ENCODE peak calls at places on chromosomes 13 and 19, in five cellular contexts. I, M, U, G and F are unnamed samples.

GRCh38 chr19:27740396-27740795 is 1472.6 kb downstream of the UQCRFS1 start:
- DNase-seq in G (no peak), U (no peak), I (no peak), M (no peak), F (no peak)

GRCh38 chr13:113768018-113768905 is 9.2 kb downstream of the TMEM255B start:
- DNase-seq in G (no peak), U (no peak), M (no peak), I (no peak), F (no peak)

GRCh38 chr13:51815848-51816247 is 11.9 kb upstream of the DHRS12 start:
- DNase-seq in M (no peak), G (no peak), I (no peak), U (no peak), F (no peak)

GRCh38 chr13:72504026-72504925 is 223.2 kb downstream of the MZT1 start:
- DNase-seq in M (no peak), I (no peak), U (no peak), G (peak), F (no peak)

GRCh38 chr19:13705928-13706447 is 58.3 kb upstream of the MRI1 start:
- DNase-seq in G (no peak), M (no peak), I (no peak), U (no peak), F (no peak)

GRCh38 chr13:44238011-44238421 is 135.6 kb upstream of the SERP2 start:
- DNase-seq in U (no peak), G (peak), I (no peak), M (peak), F (no peak)

GRCh38 chr19:47765522-47766358 is 12.8 kb upstream of the SELENOW start:
- DNase-seq in U (peak), I (peak), G (no peak), M (no peak), F (peak)

GRCh38 chr13:24251525-24251924 is 57.9 kb upstream of the C1QTNF9 start:
- DNase-seq in M (no peak), I (no peak), G (no peak), U (peak), F (no peak)

GRCh38 chr13:106426909-106427308 is 108.6 kb downstream of the EFNB2 start:
- DNase-seq in M (no peak), I (no peak), U (no peak), G (no peak), F (no peak)

GRCh38 chr19:49058592-49058991 is 1.0 kb upstream of the CGB7 start:
- DNase-seq in I (peak), U (no peak), M (no peak), G (no peak), F (peak)

GRCh38 chr19:862529-863304 is 3.3 kb downstream of the CFD start:
- DNase-seq in I (peak), G (no peak), M (no peak), U (peak), F (peak)

GRCh38 chr19:40685563-40685962 is 4.9 kb downstream of the NUMBL start:
- DNase-seq in U (no peak), M (no peak), G (no peak), I (no peak), F (no peak)

GRCh38 chr13:99155821-99156220 is 44.8 kb upstream of the UBAC2 start:
- DNase-seq in I (no peak), G (no peak), U (no peak), M (no peak), F (peak)

GRCh38 chr13:113815151-113816058 is 48.5 kb downstream of the GAS6 start:
- DNase-seq in G (no peak), M (no peak), U (no peak), I (no peak), F (no peak)

GRCh38 chr19:35712529-35712909 is 5.3 kb upstream of the KMT2B start:
- DNase-seq in G (no peak), M (no peak), I (no peak), U (no peak), F (no peak)

GRCh38 chr19:6318772-6319171 is 14.6 kb downstream of the ACER1 start:
- DNase-seq in G (no peak), I (no peak), U (no peak), M (no peak), F (peak)

GRCh38 chr19:6442087-6442688 is 8.6 kb upstream of the SLC25A41 start:
- DNase-seq in G (no peak), I (no peak), U (no peak), M (no peak), F (no peak)

GRCh38 chr19:40503300-40503699 is 36.5 kb downstream of the SPTBN4 start:
- DNase-seq in M (no peak), I (no peak), G (no peak), U (no peak), F (no peak)

GRCh38 chr13:95256086-95256485 is 45.2 kb downstream of the ABCC4 start:
- DNase-seq in G (peak), I (no peak), U (no peak), M (peak), F (peak)

GRCh38 chr13:100521912-100522490 is 66.6 kb downstream of the GGACT start:
- DNase-seq in U (no peak), G (no peak), M (no peak), I (no peak), F (no peak)

GRCh38 chr19:17997969-17998826 is 9.8 kb upstream of the ARRDC2 start:
- DNase-seq in I (no peak), M (no peak), G (no peak), U (no peak), F (peak)

GRCh38 chr13:84362777-84363176 is 480.5 kb upstream of the SLITRK1 start:
- DNase-seq in U (no peak), I (no peak), G (no peak), M (no peak), F (no peak)

GRCh38 chr19:1471514-1472107 is 7.4 kb downstream of the C19orf25 start:
- DNase-seq in G (no peak), U (no peak), I (no peak), M (no peak), F (no peak)

GRCh38 chr13:72181661-72182060 is 314.7 kb upstream of the DACH1 start:
- DNase-seq in I (no peak), U (no peak), M (no peak), G (no peak), F (no peak)